ENCODE peak calls at places on chromosomes 1 and 21, in five cellular contexts. S is T-helper 22 cell; J is activated naive CD4-positive, alpha-beta T cell; Q is stimulated activated CD4-positive, alpha-beta T cell treated with anti-CD3 and anti-CD28 coated beads, Interleukin-2, amount 100 ng/mL, for 48 hours; O is activated T-cell treated with anti-CD3 and anti-CD28 coated beads for 24 hours. H is an unnamed sample.

GRCh38 chr1:245915406-245915805 is 591.7 kb downstream of the SMYD3 start:
- DNase-seq in S (no peak), J (no peak), Q (no peak), O (no peak), H (no peak)

GRCh38 chr1:228181105-228181504 is 15.5 kb downstream of the IBA57 start:
- DNase-seq in S (no peak), J (no peak), Q (no peak), O (no peak), H (no peak)

GRCh38 chr1:113031060-113031933 is 41.7 kb upstream of the LRIG2 start:
- DNase-seq in S (no peak), J (no peak), Q (no peak), O (no peak), H (no peak)

GRCh38 chr1:16152521-16153087 is 3.3 kb downstream of the EPHA2 start:
- DNase-seq in S (no peak), J (no peak), Q (no peak), O (no peak), H (no peak)

GRCh38 chr1:34250342-34250741 is 73.6 kb downstream of the C1orf94 start:
- DNase-seq in S (no peak), J (no peak), Q (no peak), O (no peak), H (no peak)

GRCh38 chr21:17264182-17264581 is 248.7 kb upstream of the CXADR start:
- DNase-seq in S (no peak), J (no peak), Q (no peak), O (no peak), H (no peak)

GRCh38 chr1:6785318-6785712 is at the start of gene CAMTA1:
- DNase-seq in S (no peak), J (no peak), Q (peak), O (no peak), H (no peak)

GRCh38 chr1:109931189-109931672 is 20.6 kb downstream of the CSF1 start:
- DNase-seq in S (no peak), J (no peak), Q (no peak), O (no peak), H (no peak)

GRCh38 chr1:119859647-119860046 is 36.7 kb downstream of the ADAM30 start:
- DNase-seq in S (no peak), J (no peak), Q (no peak), O (no peak), H (no peak)

GRCh38 chr21:28118570-28118969 is 874.1 kb downstream of the LTN1 start:
- DNase-seq in S (no peak), J (no peak), Q (no peak), O (no peak), H (no peak)

GRCh38 chr1:109790329-109790728 is 26.6 kb upstream of the EPS8L3 start:
- DNase-seq in S (no peak), J (no peak), Q (no peak), O (no peak), H (no peak)

GRCh38 chr1:39499668-39500067 is 8.2 kb downstream of the BMP8A start:
- DNase-seq in S (no peak), J (no peak), Q (no peak), O (no peak), H (no peak)

GRCh38 chr21:35984654-35985366 is 75.5 kb downstream of the SETD4 start:
- DNase-seq in S (no peak), J (no peak), Q (no peak), O (no peak), H (no peak)

GRCh38 chr1:154141240-154141639 is 13.6 kb downstream of the NUP210L start:
- DNase-seq in S (no peak), J (no peak), Q (no peak), O (no peak), H (no peak)

GRCh38 chr1:9239622-9240401 is 5.2 kb downstream of the H6PD start:
- DNase-seq in S (peak), J (no peak), Q (peak), O (peak), H (no peak)

GRCh38 chr1:7402548-7402850 is 368.6 kb upstream of the VAMP3 start:
- DNase-seq in S (no peak), J (no peak), Q (no peak), O (no peak), H (no peak)

GRCh38 chr1:16617101-16617727 is 3.9 kb upstream of the NBPF1 start:
- DNase-seq in S (no peak), J (no peak), Q (no peak), O (no peak), H (peak)

GRCh38 chr1:212587304-212588136 is 21.0 kb upstream of the ATF3 start:
- DNase-seq in S (no peak), J (no peak), Q (no peak), O (no peak), H (no peak)

GRCh38 chr1:234611153-234611798 is 1.3 kb upstream of the IRF2BP2 start:
- DNase-seq in S (no peak), J (peak), Q (no peak), O (peak), H (no peak)

GRCh38 chr1:16019580-16020277 is 1.9 kb upstream of the HSPB7 start:
- DNase-seq in S (no peak), J (no peak), Q (no peak), O (no peak), H (no peak)

GRCh38 chr1:6727535-6727934 is 25.9 kb upstream of the DNAJC11 start:
- DNase-seq in S (peak), J (no peak), Q (peak), O (peak), H (no peak)

GRCh38 chr1:89670711-89671110 is 37.8 kb downstream of the LRRC8C start:
- DNase-seq in S (no peak), J (no peak), Q (no peak), O (no peak), H (no peak)

GRCh38 chr1:94298861-94299260 is 61.5 kb upstream of the ARHGAP29 start:
- DNase-seq in S (no peak), J (no peak), Q (no peak), O (no peak), H (no peak)

GRCh38 chr1:159211331-159212136 is 6.9 kb downstream of the ACKR1 start:
- DNase-seq in S (no peak), J (no peak), Q (peak), O (peak), H (no peak)

GRCh38 chr1:71809085-71809484 is 473.3 kb downstream of the NEGR1 start:
- DNase-seq in S (no peak), J (no peak), Q (no peak), O (no peak), H (no peak)

H was measured in mesothelial cell of epicardium.